ENCODE peak calls at places on chromosomes 1 and 21, in eight cellular contexts. One of them, this sample, is unnamed.

GRCh38 chr21:31476551-31477120 is 132.6 kb upstream of the TIAM1 start:
- DNase-seq in AG04450: no peak
- DNase-seq in mesothelial cell of epicardium: no peak
- DNase-seq in heart left ventricle: no peak
- DNase-seq in MM.1S: no peak
- DNase-seq in cardiac muscle cell: peak
- DNase-seq in fibroblast of the aortic adventitia: peak
- DNase-seq in fibroblast of mammary gland: peak
- DNase-seq in this sample: no peak

GRCh38 chr1:221712776-221713431 is 29.0 kb downstream of the DUSP10 start:
- DNase-seq in AG04450: no peak
- DNase-seq in heart left ventricle: no peak
- DNase-seq in mesothelial cell of epicardium: no peak
- DNase-seq in fibroblast of mammary gland: no peak
- DNase-seq in fibroblast of the aortic adventitia: no peak
- DNase-seq in cardiac muscle cell: no peak
- DNase-seq in MM.1S: no peak
- DNase-seq in this sample: peak

GRCh38 chr1:217311766-217312165 is 319.1 kb downstream of the GPATCH2 start:
- DNase-seq in MM.1S: no peak
- DNase-seq in mesothelial cell of epicardium: no peak
- DNase-seq in fibroblast of mammary gland: peak
- DNase-seq in heart left ventricle: no peak
- DNase-seq in AG04450: no peak
- DNase-seq in cardiac muscle cell: peak
- DNase-seq in fibroblast of the aortic adventitia: peak
- DNase-seq in this sample: no peak

GRCh38 chr1:161258439-161259386 is at the start of gene PCP4L1:
- DNase-seq in mesothelial cell of epicardium: no peak
- DNase-seq in cardiac muscle cell: peak
- DNase-seq in fibroblast of mammary gland: peak
- DNase-seq in fibroblast of the aortic adventitia: peak
- DNase-seq in heart left ventricle: peak
- DNase-seq in AG04450: no peak
- DNase-seq in MM.1S: peak
- DNase-seq in this sample: peak

GRCh38 chr1:178659789-178660208 is 65.2 kb upstream of the RALGPS2 start:
- DNase-seq in MM.1S: no peak
- DNase-seq in fibroblast of mammary gland: no peak
- DNase-seq in heart left ventricle: no peak
- DNase-seq in fibroblast of the aortic adventitia: no peak
- DNase-seq in cardiac muscle cell: no peak
- DNase-seq in mesothelial cell of epicardium: no peak
- DNase-seq in AG04450: no peak
- DNase-seq in this sample: peak

GRCh38 chr1:111587509-111588174 is 31.9 kb upstream of the RAP1A start:
- DNase-seq in fibroblast of the aortic adventitia: no peak
- DNase-seq in fibroblast of mammary gland: no peak
- DNase-seq in heart left ventricle: no peak
- DNase-seq in mesothelial cell of epicardium: no peak
- DNase-seq in MM.1S: no peak
- DNase-seq in AG04450: no peak
- DNase-seq in cardiac muscle cell: no peak
- DNase-seq in this sample: no peak

GRCh38 chr1:151513626-151514101 is 2.5 kb downstream of the CGN start:
- DNase-seq in fibroblast of the aortic adventitia: no peak
- DNase-seq in mesothelial cell of epicardium: no peak
- DNase-seq in AG04450: no peak
- DNase-seq in cardiac muscle cell: no peak
- DNase-seq in heart left ventricle: no peak
- DNase-seq in fibroblast of mammary gland: peak
- DNase-seq in MM.1S: no peak
- DNase-seq in this sample: no peak

GRCh38 chr1:66938618-66939017 is 13.8 kb downstream of the MIER1 start:
- DNase-seq in cardiac muscle cell: peak
- DNase-seq in fibroblast of the aortic adventitia: peak
- DNase-seq in fibroblast of mammary gland: peak
- DNase-seq in mesothelial cell of epicardium: no peak
- DNase-seq in heart left ventricle: no peak
- DNase-seq in AG04450: no peak
- DNase-seq in MM.1S: no peak
- DNase-seq in this sample: no peak

GRCh38 chr21:43375827-43376795 is 50.8 kb downstream of the SIK1 start:
- DNase-seq in MM.1S: no peak
- DNase-seq in fibroblast of the aortic adventitia: no peak
- DNase-seq in fibroblast of mammary gland: no peak
- DNase-seq in heart left ventricle: no peak
- DNase-seq in mesothelial cell of epicardium: no peak
- DNase-seq in cardiac muscle cell: no peak
- DNase-seq in AG04450: no peak
- DNase-seq in this sample: no peak

GRCh38 chr1:205918955-205919746 is 24.1 kb downstream of the SLC26A9 start:
- DNase-seq in mesothelial cell of epicardium: no peak
- DNase-seq in AG04450: peak
- DNase-seq in fibroblast of the aortic adventitia: peak
- DNase-seq in fibroblast of mammary gland: peak
- DNase-seq in MM.1S: peak
- DNase-seq in heart left ventricle: peak
- DNase-seq in cardiac muscle cell: peak
- DNase-seq in this sample: peak

GRCh38 chr1:240687820-240688219 is 75.9 kb upstream of the GREM2 start:
- DNase-seq in cardiac muscle cell: no peak
- DNase-seq in fibroblast of mammary gland: no peak
- DNase-seq in heart left ventricle: no peak
- DNase-seq in MM.1S: peak
- DNase-seq in AG04450: no peak
- DNase-seq in mesothelial cell of epicardium: no peak
- DNase-seq in fibroblast of the aortic adventitia: no peak
- DNase-seq in this sample: no peak

GRCh38 chr1:178382372-178382771 is 114.4 kb downstream of the CLEC20A start:
- DNase-seq in fibroblast of the aortic adventitia: peak
- DNase-seq in AG04450: no peak
- DNase-seq in fibroblast of mammary gland: no peak
- DNase-seq in MM.1S: no peak
- DNase-seq in heart left ventricle: no peak
- DNase-seq in mesothelial cell of epicardium: no peak
- DNase-seq in cardiac muscle cell: no peak
- DNase-seq in this sample: no peak

GRCh38 chr1:78702426-78702825 is 52.8 kb downstream of the IFI44 start:
- DNase-seq in MM.1S: no peak
- DNase-seq in AG04450: no peak
- DNase-seq in mesothelial cell of epicardium: no peak
- DNase-seq in fibroblast of the aortic adventitia: no peak
- DNase-seq in fibroblast of mammary gland: no peak
- DNase-seq in heart left ventricle: no peak
- DNase-seq in cardiac muscle cell: no peak
- DNase-seq in this sample: no peak

GRCh38 chr1:226954337-226954736 is 14.2 kb downstream of the COQ8A start:
- DNase-seq in AG04450: no peak
- DNase-seq in heart left ventricle: no peak
- DNase-seq in mesothelial cell of epicardium: no peak
- DNase-seq in MM.1S: no peak
- DNase-seq in fibroblast of the aortic adventitia: no peak
- DNase-seq in cardiac muscle cell: no peak
- DNase-seq in fibroblast of mammary gland: no peak
- DNase-seq in this sample: no peak

GRCh38 chr1:212460376-212460775 is 27.7 kb downstream of the NENF start:
- DNase-seq in fibroblast of mammary gland: no peak
- DNase-seq in AG04450: no peak
- DNase-seq in heart left ventricle: no peak
- DNase-seq in fibroblast of the aortic adventitia: no peak
- DNase-seq in MM.1S: no peak
- DNase-seq in cardiac muscle cell: no peak
- DNase-seq in mesothelial cell of epicardium: no peak
- DNase-seq in this sample: no peak

GRCh38 chr1:184567016-184567415 is 180.2 kb downstream of the C1orf21 start:
- DNase-seq in fibroblast of the aortic adventitia: no peak
- DNase-seq in MM.1S: no peak
- DNase-seq in fibroblast of mammary gland: no peak
- DNase-seq in mesothelial cell of epicardium: no peak
- DNase-seq in cardiac muscle cell: no peak
- DNase-seq in AG04450: no peak
- DNase-seq in heart left ventricle: no peak
- DNase-seq in this sample: no peak

GRCh38 chr1:184567648-184568047 is 180.8 kb downstream of the C1orf21 start:
- DNase-seq in mesothelial cell of epicardium: no peak
- DNase-seq in AG04450: no peak
- DNase-seq in cardiac muscle cell: peak
- DNase-seq in fibroblast of mammary gland: no peak
- DNase-seq in heart left ventricle: no peak
- DNase-seq in MM.1S: peak
- DNase-seq in fibroblast of the aortic adventitia: peak
- DNase-seq in this sample: no peak

GRCh38 chr1:184559117-184559713 is 172.4 kb downstream of the C1orf21 start:
- DNase-seq in fibroblast of mammary gland: no peak
- DNase-seq in cardiac muscle cell: no peak
- DNase-seq in mesothelial cell of epicardium: no peak
- DNase-seq in heart left ventricle: no peak
- DNase-seq in AG04450: no peak
- DNase-seq in MM.1S: no peak
- DNase-seq in fibroblast of the aortic adventitia: no peak
- DNase-seq in this sample: no peak

GRCh38 chr1:184562801-184563200 is 176.0 kb downstream of the C1orf21 start:
- DNase-seq in cardiac muscle cell: no peak
- DNase-seq in heart left ventricle: no peak
- DNase-seq in fibroblast of mammary gland: peak
- DNase-seq in fibroblast of the aortic adventitia: peak
- DNase-seq in AG04450: no peak
- DNase-seq in MM.1S: peak
- DNase-seq in mesothelial cell of epicardium: no peak
- DNase-seq in this sample: no peak

DNA sequence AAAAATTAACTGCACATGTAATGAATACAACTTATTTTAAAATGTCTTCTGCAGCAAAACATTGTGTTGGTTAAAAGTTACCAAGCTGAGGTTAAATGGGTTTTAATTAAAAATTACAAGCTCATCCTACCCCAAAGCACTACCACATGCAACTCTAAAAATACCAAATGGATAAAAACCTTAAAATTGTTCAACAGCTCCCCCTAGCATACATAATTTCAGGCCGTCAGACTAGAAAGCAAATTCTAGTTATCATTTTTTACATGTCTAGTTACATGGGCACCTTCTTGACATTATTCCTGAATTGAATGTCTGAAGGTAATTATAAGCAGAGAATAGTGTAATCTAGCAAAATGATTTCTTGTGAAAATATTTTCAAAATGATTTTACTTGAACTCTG is 176.5 kb downstream of the C1orf21 start:
- DNase-seq in cardiac muscle cell: peak
- DNase-seq in heart left ventricle: no peak
- DNase-seq in MM.1S: peak
- DNase-seq in AG04450: no peak
- DNase-seq in fibroblast of mammary gland: peak
- DNase-seq in fibroblast of the aortic adventitia: peak
- DNase-seq in mesothelial cell of epicardium: no peak
- DNase-seq in this sample: no peak
- TF ChIP-seq CTCF in cardiac muscle cell: peak
- TF ChIP-seq CTCF in heart left ventricle: peak
- TF ChIP-seq CTCF in MM.1S: peak
- TF ChIP-seq CTCF in AG04450: peak
- TF ChIP-seq CTCF in fibroblast of mammary gland: peak
- TF ChIP-seq CTCF in fibroblast of the aortic adventitia: peak
- TF ChIP-seq CTCF in mesothelial cell of epicardium: peak
- TF ChIP-seq CTCF in this sample: peak

GRCh38 chr1:116920211-116920610 is 10.5 kb downstream of the PTGFRN start:
- DNase-seq in cardiac muscle cell: no peak
- DNase-seq in AG04450: no peak
- DNase-seq in fibroblast of mammary gland: peak
- DNase-seq in fibroblast of the aortic adventitia: no peak
- DNase-seq in heart left ventricle: no peak
- DNase-seq in MM.1S: no peak
- DNase-seq in mesothelial cell of epicardium: no peak
- DNase-seq in this sample: no peak

GRCh38 chr1:116918714-116919357 is 9.1 kb downstream of the PTGFRN start:
- DNase-seq in MM.1S: no peak
- DNase-seq in heart left ventricle: no peak
- DNase-seq in AG04450: no peak
- DNase-seq in cardiac muscle cell: no peak
- DNase-seq in fibroblast of mammary gland: no peak
- DNase-seq in mesothelial cell of epicardium: no peak
- DNase-seq in fibroblast of the aortic adventitia: no peak
- DNase-seq in this sample: no peak

GRCh38 chr1:116921301-116921885 is 11.7 kb downstream of the PTGFRN start:
- DNase-seq in mesothelial cell of epicardium: no peak
- DNase-seq in heart left ventricle: no peak
- DNase-seq in MM.1S: no peak
- DNase-seq in cardiac muscle cell: no peak
- DNase-seq in AG04450: no peak
- DNase-seq in fibroblast of the aortic adventitia: no peak
- DNase-seq in fibroblast of mammary gland: peak
- DNase-seq in this sample: no peak

GRCh38 chr1:116921937-116922336 is 12.2 kb downstream of the PTGFRN start:
- DNase-seq in cardiac muscle cell: no peak
- DNase-seq in mesothelial cell of epicardium: no peak
- DNase-seq in heart left ventricle: no peak
- DNase-seq in AG04450: no peak
- DNase-seq in MM.1S: no peak
- DNase-seq in fibroblast of the aortic adventitia: no peak
- DNase-seq in fibroblast of mammary gland: no peak
- DNase-seq in this sample: no peak

GRCh38 chr1:116919802-116920201 is 10.1 kb downstream of the PTGFRN start:
- DNase-seq in AG04450: no peak
- DNase-seq in fibroblast of mammary gland: no peak
- DNase-seq in mesothelial cell of epicardium: no peak
- DNase-seq in fibroblast of the aortic adventitia: no peak
- DNase-seq in cardiac muscle cell: peak
- DNase-seq in heart left ventricle: no peak
- DNase-seq in MM.1S: no peak
- DNase-seq in this sample: no peak
- TF ChIP-seq CTCF in AG04450: no peak
- TF ChIP-seq CTCF in fibroblast of mammary gland: no peak
- TF ChIP-seq CTCF in mesothelial cell of epicardium: no peak
- TF ChIP-seq CTCF in fibroblast of the aortic adventitia: no peak
- TF ChIP-seq CTCF in cardiac muscle cell: no peak
- TF ChIP-seq CTCF in heart left ventricle: no peak
- TF ChIP-seq CTCF in MM.1S: no peak
- TF ChIP-seq CTCF in this sample: no peak

GRCh38 chr1:80218112-80218511 is 1211.6 kb upstream of the ADGRL4 start:
- DNase-seq in fibroblast of mammary gland: peak
- DNase-seq in fibroblast of the aortic adventitia: peak
- DNase-seq in mesothelial cell of epicardium: no peak
- DNase-seq in AG04450: peak
- DNase-seq in heart left ventricle: no peak
- DNase-seq in cardiac muscle cell: peak
- DNase-seq in MM.1S: peak
- DNase-seq in this sample: peak
- TF ChIP-seq CTCF in fibroblast of mammary gland: peak
- TF ChIP-seq CTCF in fibroblast of the aortic adventitia: peak
- TF ChIP-seq CTCF in mesothelial cell of epicardium: peak
- TF ChIP-seq CTCF in AG04450: peak
- TF ChIP-seq CTCF in heart left ventricle: peak
- TF ChIP-seq CTCF in cardiac muscle cell: peak
- TF ChIP-seq CTCF in MM.1S: peak
- TF ChIP-seq CTCF in this sample: peak

DNA sequence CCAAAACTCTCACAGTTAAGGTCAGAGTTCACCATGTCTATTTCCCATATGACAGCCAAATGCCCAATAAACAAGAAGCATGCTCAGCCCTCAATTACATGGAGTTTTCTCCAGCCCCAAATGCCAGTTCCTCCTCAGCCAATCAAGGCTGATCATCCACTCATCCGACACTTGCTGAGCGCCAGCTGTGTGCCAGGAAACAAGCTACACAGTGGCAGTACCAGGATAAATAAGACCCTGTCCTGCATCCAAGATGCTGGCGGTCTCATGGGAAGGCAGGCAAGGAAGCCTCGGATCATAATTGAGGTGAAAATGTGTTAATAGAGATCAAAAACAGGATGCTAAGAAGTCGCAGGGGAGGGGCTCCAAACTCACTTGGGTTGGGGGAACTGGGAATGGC is 7.7 kb downstream of the ZBTB17 start:
- DNase-seq in fibroblast of the aortic adventitia: no peak
- DNase-seq in heart left ventricle: no peak
- DNase-seq in AG04450: no peak
- DNase-seq in mesothelial cell of epicardium: no peak
- DNase-seq in MM.1S: no peak
- DNase-seq in fibroblast of mammary gland: no peak
- DNase-seq in cardiac muscle cell: no peak
- DNase-seq in this sample: no peak
- TF ChIP-seq CTCF in fibroblast of the aortic adventitia: no peak
- TF ChIP-seq CTCF in heart left ventricle: no peak
- TF ChIP-seq CTCF in AG04450: no peak
- TF ChIP-seq CTCF in mesothelial cell of epicardium: no peak
- TF ChIP-seq CTCF in MM.1S: no peak
- TF ChIP-seq CTCF in fibroblast of mammary gland: no peak
- TF ChIP-seq CTCF in cardiac muscle cell: no peak
- TF ChIP-seq CTCF in this sample: no peak

This sample was measured in GM10248.